ENCODE peak calls at places on chromosomes 4 and X, in seven cellular contexts. One of them, this sample, is unnamed.

GRCh38 chr4:24956091-24956490 is 43.2 kb upstream of the CCDC149 start:
- DNase-seq in PC-3: no peak
- DNase-seq in pancreas: no peak
- DNase-seq in lower lobe of right lung: no peak
- DNase-seq in ascending aorta: no peak
- DNase-seq in heart right ventricle: no peak
- DNase-seq in brain microvascular endothelial cell: no peak
- DNase-seq in this sample: no peak

GRCh38 chrX:133852837-133853236 is 132.6 kb downstream of the GPC3 start:
- DNase-seq in PC-3: no peak
- DNase-seq in brain microvascular endothelial cell: no peak
- DNase-seq in lower lobe of right lung: no peak
- DNase-seq in pancreas: no peak
- DNase-seq in ascending aorta: no peak
- DNase-seq in heart right ventricle: no peak
- DNase-seq in this sample: no peak

GRCh38 chrX:30489323-30489722 is 88.2 kb downstream of the TASL start:
- DNase-seq in PC-3: peak; percentile 39
- DNase-seq in heart right ventricle: no peak
- DNase-seq in lower lobe of right lung: no peak
- DNase-seq in pancreas: no peak
- DNase-seq in brain microvascular endothelial cell: no peak
- DNase-seq in ascending aorta: no peak
- DNase-seq in this sample: no peak

GRCh38 chr4:15400911-15401671 is 26.7 kb upstream of the C1QTNF7 start:
- DNase-seq in ascending aorta: no peak
- DNase-seq in heart right ventricle: peak; percentile 40
- DNase-seq in lower lobe of right lung: peak; percentile 85
- DNase-seq in pancreas: no peak
- DNase-seq in brain microvascular endothelial cell: peak; percentile 61
- DNase-seq in PC-3: peak; percentile 41
- DNase-seq in this sample: peak; percentile 59

GRCh38 chr4:8156617-8157016 is 2.0 kb downstream of the ABLIM2 start:
- DNase-seq in brain microvascular endothelial cell: no peak
- DNase-seq in pancreas: no peak
- DNase-seq in PC-3: no peak
- DNase-seq in ascending aorta: no peak
- DNase-seq in heart right ventricle: no peak
- DNase-seq in lower lobe of right lung: no peak
- DNase-seq in this sample: no peak

GRCh38 chr4:19178835-19179234 is 1072.9 kb upstream of the SLIT2 start:
- DNase-seq in heart right ventricle: peak; percentile 12
- DNase-seq in PC-3: no peak
- DNase-seq in lower lobe of right lung: no peak
- DNase-seq in pancreas: no peak
- DNase-seq in ascending aorta: no peak
- DNase-seq in brain microvascular endothelial cell: no peak
- DNase-seq in this sample: no peak

GRCh38 chr4:16259531-16260246 is 33.4 kb upstream of the TAPT1 start:
- DNase-seq in PC-3: no peak
- DNase-seq in brain microvascular endothelial cell: peak; percentile 5
- DNase-seq in ascending aorta: no peak
- DNase-seq in pancreas: no peak
- DNase-seq in heart right ventricle: no peak
- DNase-seq in lower lobe of right lung: no peak
- DNase-seq in this sample: no peak

GRCh38 chr4:85426366-85426765 is 48.6 kb upstream of the ARHGAP24 start:
- DNase-seq in PC-3: no peak
- DNase-seq in lower lobe of right lung: no peak
- DNase-seq in pancreas: no peak
- DNase-seq in brain microvascular endothelial cell: no peak
- DNase-seq in ascending aorta: no peak
- DNase-seq in heart right ventricle: peak; percentile 56
- DNase-seq in this sample: no peak

GRCh38 chrX:130012683-130013082 is 30.2 kb downstream of the BCORL1 start:
- DNase-seq in lower lobe of right lung: no peak
- DNase-seq in pancreas: no peak
- DNase-seq in PC-3: no peak
- DNase-seq in ascending aorta: no peak
- DNase-seq in heart right ventricle: no peak
- DNase-seq in brain microvascular endothelial cell: no peak
- DNase-seq in this sample: no peak

GRCh38 chrX:2693123-2693438 is 2.0 kb downstream of the CD99 start:
- DNase-seq in heart right ventricle: no peak
- DNase-seq in PC-3: no peak
- DNase-seq in ascending aorta: no peak
- DNase-seq in brain microvascular endothelial cell: no peak
- DNase-seq in lower lobe of right lung: no peak
- DNase-seq in pancreas: no peak
- DNase-seq in this sample: no peak
- H3K4me3 ChIP-seq in heart right ventricle: peak overlapping the region; percentile 77
- H3K4me3 ChIP-seq in PC-3: peak overlapping the region; percentile 93
- H3K4me3 ChIP-seq in ascending aorta: peak overlapping the region; percentile 94
- H3K4me3 ChIP-seq in brain microvascular endothelial cell: peak overlapping the region; percentile 76
- H3K4me3 ChIP-seq in lower lobe of right lung: peak overlapping the region; percentile 96
- H3K4me3 ChIP-seq in pancreas: no peak overlapping the region
- H3K4me3 ChIP-seq in this sample: no peak overlapping the region

GRCh38 chr4:48506716-48507115 is 16.7 kb downstream of the ZAR1 start:
- DNase-seq in PC-3: no peak
- DNase-seq in brain microvascular endothelial cell: no peak
- DNase-seq in heart right ventricle: no peak
- DNase-seq in lower lobe of right lung: no peak
- DNase-seq in pancreas: no peak
- DNase-seq in ascending aorta: no peak
- DNase-seq in this sample: no peak

GRCh38 chr4:48498895-48499294 is 8.8 kb downstream of the ZAR1 start:
- DNase-seq in ascending aorta: no peak
- DNase-seq in PC-3: no peak
- DNase-seq in brain microvascular endothelial cell: no peak
- DNase-seq in pancreas: no peak
- DNase-seq in heart right ventricle: no peak
- DNase-seq in lower lobe of right lung: no peak
- DNase-seq in this sample: no peak

GRCh38 chr4:48499551-48500066 is 9.6 kb downstream of the ZAR1 start:
- DNase-seq in PC-3: no peak
- DNase-seq in ascending aorta: no peak
- DNase-seq in lower lobe of right lung: no peak
- DNase-seq in heart right ventricle: no peak
- DNase-seq in pancreas: no peak
- DNase-seq in brain microvascular endothelial cell: no peak
- DNase-seq in this sample: no peak

GRCh38 chr4:48509543-48509942 is 19.5 kb downstream of the ZAR1 start:
- DNase-seq in ascending aorta: no peak
- DNase-seq in PC-3: no peak
- DNase-seq in lower lobe of right lung: no peak
- DNase-seq in pancreas: no peak
- DNase-seq in heart right ventricle: no peak
- DNase-seq in brain microvascular endothelial cell: no peak
- DNase-seq in this sample: no peak

GRCh38 chr4:48504352-48504751 is 14.3 kb downstream of the ZAR1 start:
- DNase-seq in pancreas: no peak
- DNase-seq in PC-3: no peak
- DNase-seq in heart right ventricle: no peak
- DNase-seq in brain microvascular endothelial cell: no peak
- DNase-seq in lower lobe of right lung: no peak
- DNase-seq in ascending aorta: no peak
- DNase-seq in this sample: no peak
- H3K27ac ChIP-seq in pancreas: no peak overlapping the region
- H3K27ac ChIP-seq in PC-3: no peak overlapping the region
- H3K27ac ChIP-seq in heart right ventricle: no peak overlapping the region
- H3K27ac ChIP-seq in brain microvascular endothelial cell: no peak overlapping the region
- H3K27ac ChIP-seq in lower lobe of right lung: no peak overlapping the region
- H3K27ac ChIP-seq in ascending aorta: no peak overlapping the region
- H3K27ac ChIP-seq in this sample: no peak overlapping the region

GRCh38 chr4:174055344-174055743 is 228.1 kb downstream of the FBXO8 start:
- DNase-seq in ascending aorta: no peak
- DNase-seq in heart right ventricle: no peak
- DNase-seq in brain microvascular endothelial cell: no peak
- DNase-seq in PC-3: no peak
- DNase-seq in lower lobe of right lung: no peak
- DNase-seq in pancreas: no peak
- DNase-seq in this sample: no peak

GRCh38 chr4:174056959-174057358 is 226.5 kb downstream of the FBXO8 start:
- DNase-seq in lower lobe of right lung: no peak
- DNase-seq in PC-3: no peak
- DNase-seq in heart right ventricle: no peak
- DNase-seq in brain microvascular endothelial cell: no peak
- DNase-seq in ascending aorta: no peak
- DNase-seq in pancreas: no peak
- DNase-seq in this sample: no peak

GRCh38 chr4:174053895-174054294 is 229.6 kb downstream of the FBXO8 start:
- DNase-seq in brain microvascular endothelial cell: no peak
- DNase-seq in ascending aorta: no peak
- DNase-seq in lower lobe of right lung: no peak
- DNase-seq in PC-3: no peak
- DNase-seq in pancreas: no peak
- DNase-seq in heart right ventricle: no peak
- DNase-seq in this sample: no peak

GRCh38 chr4:174061026-174061425 is 222.4 kb downstream of the FBXO8 start:
- DNase-seq in lower lobe of right lung: no peak
- DNase-seq in ascending aorta: no peak
- DNase-seq in brain microvascular endothelial cell: no peak
- DNase-seq in PC-3: no peak
- DNase-seq in heart right ventricle: no peak
- DNase-seq in pancreas: no peak
- DNase-seq in this sample: no peak

DNA sequence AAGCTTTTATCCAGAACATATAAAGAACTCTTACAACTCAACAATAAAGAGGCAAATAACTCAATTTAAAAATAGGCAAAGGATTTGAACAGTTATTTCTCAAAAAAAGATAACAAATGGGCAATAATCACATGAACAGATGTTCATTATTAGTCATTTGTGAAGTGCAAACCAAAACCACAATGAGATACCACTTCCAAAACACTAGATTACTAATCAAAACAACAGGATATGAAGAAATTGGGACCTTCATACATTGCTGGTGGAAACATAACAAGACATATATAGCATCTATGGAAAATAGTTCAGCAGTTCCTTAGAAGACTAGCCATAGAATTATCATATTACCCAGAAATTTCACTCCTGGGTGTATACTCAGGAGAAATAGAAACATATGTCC is 224.6 kb downstream of the FBXO8 start:
- DNase-seq in lower lobe of right lung: no peak
- DNase-seq in heart right ventricle: no peak
- DNase-seq in pancreas: no peak
- DNase-seq in ascending aorta: no peak
- DNase-seq in PC-3: no peak
- DNase-seq in brain microvascular endothelial cell: no peak
- DNase-seq in this sample: no peak
- H3K4me3 ChIP-seq in lower lobe of right lung: no peak overlapping the region
- H3K4me3 ChIP-seq in heart right ventricle: no peak overlapping the region
- H3K4me3 ChIP-seq in pancreas: no peak overlapping the region
- H3K4me3 ChIP-seq in ascending aorta: no peak overlapping the region
- H3K4me3 ChIP-seq in PC-3: no peak overlapping the region
- H3K4me3 ChIP-seq in brain microvascular endothelial cell: no peak overlapping the region
- H3K4me3 ChIP-seq in this sample: no peak overlapping the region

GRCh38 chr4:142846729-142847606 is 867 bp upstream of the INPP4B start:
- DNase-seq in PC-3: peak; percentile 90
- DNase-seq in ascending aorta: no peak
- DNase-seq in pancreas: peak; percentile 70
- DNase-seq in heart right ventricle: peak; percentile 45
- DNase-seq in lower lobe of right lung: no peak
- DNase-seq in brain microvascular endothelial cell: no peak
- DNase-seq in this sample: no peak
- H3K27ac ChIP-seq in PC-3: peak overlapping the region; percentile 17
- H3K27ac ChIP-seq in ascending aorta: peak overlapping the region; percentile 84
- H3K27ac ChIP-seq in pancreas: no peak overlapping the region
- H3K27ac ChIP-seq in heart right ventricle: peak overlapping the region; percentile 78
- H3K27ac ChIP-seq in lower lobe of right lung: peak overlapping the region; percentile 54
- H3K27ac ChIP-seq in brain microvascular endothelial cell: no peak overlapping the region
- H3K27ac ChIP-seq in this sample: no peak overlapping the region

GRCh38 chr4:73669410-73670183 is 49.4 kb upstream of the RASSF6 start:
- DNase-seq in brain microvascular endothelial cell: no peak
- DNase-seq in PC-3: no peak
- DNase-seq in heart right ventricle: no peak
- DNase-seq in lower lobe of right lung: no peak
- DNase-seq in ascending aorta: no peak
- DNase-seq in pancreas: no peak
- DNase-seq in this sample: no peak

GRCh38 chr4:73674451-73674919 is 54.2 kb upstream of the RASSF6 start:
- DNase-seq in heart right ventricle: no peak
- DNase-seq in brain microvascular endothelial cell: no peak
- DNase-seq in pancreas: no peak
- DNase-seq in lower lobe of right lung: no peak
- DNase-seq in ascending aorta: no peak
- DNase-seq in PC-3: peak; percentile 45
- DNase-seq in this sample: no peak

GRCh38 chr4:73664470-73664869 is 44.2 kb upstream of the RASSF6 start:
- DNase-seq in PC-3: no peak
- DNase-seq in ascending aorta: no peak
- DNase-seq in heart right ventricle: no peak
- DNase-seq in pancreas: no peak
- DNase-seq in lower lobe of right lung: no peak
- DNase-seq in brain microvascular endothelial cell: no peak
- DNase-seq in this sample: no peak

GRCh38 chr4:73673286-73673685 is 53.0 kb upstream of the RASSF6 start:
- DNase-seq in PC-3: peak; percentile 96
- DNase-seq in heart right ventricle: no peak
- DNase-seq in ascending aorta: no peak
- DNase-seq in brain microvascular endothelial cell: no peak
- DNase-seq in lower lobe of right lung: no peak
- DNase-seq in pancreas: no peak
- DNase-seq in this sample: no peak

GRCh38 chr4:73668806-73669205 is 48.6 kb upstream of the RASSF6 start:
- DNase-seq in lower lobe of right lung: no peak
- DNase-seq in heart right ventricle: no peak
- DNase-seq in brain microvascular endothelial cell: no peak
- DNase-seq in PC-3: no peak
- DNase-seq in ascending aorta: no peak
- DNase-seq in pancreas: no peak
- DNase-seq in this sample: no peak
- H3K4me3 ChIP-seq in lower lobe of right lung: no peak overlapping the region
- H3K4me3 ChIP-seq in heart right ventricle: no peak overlapping the region
- H3K4me3 ChIP-seq in brain microvascular endothelial cell: no peak overlapping the region
- H3K4me3 ChIP-seq in PC-3: no peak overlapping the region
- H3K4me3 ChIP-seq in ascending aorta: peak overlapping the region; percentile 44
- H3K4me3 ChIP-seq in pancreas: no peak overlapping the region
- H3K4me3 ChIP-seq in this sample: no peak overlapping the region

This sample was measured in SJSA1.